ENCODE peak calls at places on chromosomes 3 and 15, in five cellular contexts. One of them, this sample, is unnamed.

GRCh38 chr15:100980410-100981046 is 61.4 kb downstream of the LRRK1 start:
- DNase-seq in mucosa of gallbladder: no peak
- DNase-seq in NCI-H774: no peak
- DNase-seq in HT1080: no peak
- DNase-seq in RCC 7860: no peak
- DNase-seq in this sample: no peak

GRCh38 chr3:25257026-25257425 is 171.0 kb upstream of the RARB start:
- DNase-seq in RCC 7860: peak; percentile 10
- DNase-seq in HT1080: peak; percentile 11
- DNase-seq in NCI-H774: no peak
- DNase-seq in mucosa of gallbladder: no peak
- DNase-seq in this sample: no peak

GRCh38 chr15:78630886-78631633 is 9.9 kb downstream of the CHRNB4 start:
- DNase-seq in RCC 7860: no peak
- DNase-seq in NCI-H774: no peak
- DNase-seq in HT1080: no peak
- DNase-seq in mucosa of gallbladder: no peak
- DNase-seq in this sample: no peak

GRCh38 chr3:148737104-148737525 is 39.4 kb downstream of the AGTR1 start:
- DNase-seq in mucosa of gallbladder: no peak
- DNase-seq in NCI-H774: no peak
- DNase-seq in HT1080: no peak
- DNase-seq in RCC 7860: peak; percentile 90
- DNase-seq in this sample: peak; percentile 44

GRCh38 chr15:47773163-47773562 is 55.9 kb downstream of the SEMA6D start:
- DNase-seq in mucosa of gallbladder: no peak
- DNase-seq in HT1080: no peak
- DNase-seq in NCI-H774: no peak
- DNase-seq in RCC 7860: no peak
- DNase-seq in this sample: no peak

GRCh38 chr3:135097276-135097946 is 302.4 kb downstream of the EPHB1 start:
- DNase-seq in mucosa of gallbladder: no peak
- DNase-seq in NCI-H774: no peak
- DNase-seq in HT1080: no peak
- DNase-seq in RCC 7860: no peak
- DNase-seq in this sample: no peak

GRCh38 chr3:42489937-42490227 is 12.6 kb upstream of the VIPR1 start:
- DNase-seq in HT1080: no peak
- DNase-seq in RCC 7860: no peak
- DNase-seq in NCI-H774: no peak
- DNase-seq in mucosa of gallbladder: no peak
- DNase-seq in this sample: no peak

GRCh38 chr15:44092221-44092620 is 102.8 kb downstream of the FRMD5 start:
- DNase-seq in HT1080: peak; percentile 52
- DNase-seq in NCI-H774: no peak
- DNase-seq in mucosa of gallbladder: no peak
- DNase-seq in RCC 7860: peak; percentile 61
- DNase-seq in this sample: no peak

GRCh38 chr3:42349765-42350594 is 60.4 kb downstream of the LYZL4 start:
- DNase-seq in RCC 7860: no peak
- DNase-seq in NCI-H774: no peak
- DNase-seq in mucosa of gallbladder: no peak
- DNase-seq in HT1080: no peak
- DNase-seq in this sample: no peak

GRCh38 chr15:97759363-97759762 is 201.1 kb upstream of the ARRDC4 start:
- DNase-seq in NCI-H774: no peak
- DNase-seq in RCC 7860: no peak
- DNase-seq in HT1080: peak; percentile 89
- DNase-seq in mucosa of gallbladder: no peak
- DNase-seq in this sample: no peak

GRCh38 chr15:80779658-80780415 is 667 bp downstream of the CEMIP start:
- DNase-seq in NCI-H774: peak; percentile 14
- DNase-seq in RCC 7860: no peak
- DNase-seq in HT1080: peak; percentile 26
- DNase-seq in mucosa of gallbladder: no peak
- DNase-seq in this sample: peak; percentile 56

GRCh38 chr3:128404276-128405062 is 62.2 kb downstream of the DNAJB8 start:
- DNase-seq in HT1080: no peak
- DNase-seq in mucosa of gallbladder: no peak
- DNase-seq in NCI-H774: no peak
- DNase-seq in RCC 7860: no peak
- DNase-seq in this sample: no peak

GRCh38 chr15:40891810-40892448 is 2.3 kb upstream of the VPS18 start:
- DNase-seq in NCI-H774: peak; percentile 53
- DNase-seq in RCC 7860: peak; percentile 22
- DNase-seq in mucosa of gallbladder: peak; percentile 48
- DNase-seq in HT1080: peak; percentile 66
- DNase-seq in this sample: peak; percentile 59

GRCh38 chr15:72220678-72221077 is 10.3 kb downstream of the PKM start:
- DNase-seq in HT1080: no peak
- DNase-seq in mucosa of gallbladder: no peak
- DNase-seq in NCI-H774: no peak
- DNase-seq in RCC 7860: no peak
- DNase-seq in this sample: no peak

GRCh38 chr3:141441381-141442365 is 45.2 kb upstream of the RASA2 start:
- DNase-seq in RCC 7860: peak; percentile 35
- DNase-seq in mucosa of gallbladder: peak; percentile 78
- DNase-seq in NCI-H774: no peak
- DNase-seq in HT1080: peak; percentile 80
- DNase-seq in this sample: peak; percentile 72

GRCh38 chr15:57334257-57334656 is 42.0 kb upstream of the CGNL1 start:
- DNase-seq in mucosa of gallbladder: peak; percentile 58
- DNase-seq in NCI-H774: no peak
- DNase-seq in HT1080: peak; percentile 90
- DNase-seq in RCC 7860: peak; percentile 70
- DNase-seq in this sample: no peak

GRCh38 chr3:95228416-95228815 is 1165.6 kb downstream of the NSUN3 start:
- DNase-seq in NCI-H774: no peak
- DNase-seq in HT1080: peak; percentile 77
- DNase-seq in RCC 7860: no peak
- DNase-seq in mucosa of gallbladder: no peak
- DNase-seq in this sample: no peak

GRCh38 chr15:78325092-78325843 is 14.9 kb upstream of the CRABP1 start:
- DNase-seq in mucosa of gallbladder: peak; percentile 42
- DNase-seq in NCI-H774: no peak
- DNase-seq in HT1080: no peak
- DNase-seq in RCC 7860: peak; percentile 4
- DNase-seq in this sample: no peak

GRCh38 chr3:197031315-197032285 is 2.0 kb upstream of the MELTF start:
- DNase-seq in NCI-H774: no peak
- DNase-seq in mucosa of gallbladder: peak; percentile 95
- DNase-seq in HT1080: peak; percentile 100
- DNase-seq in RCC 7860: peak; percentile 100
- DNase-seq in this sample: peak; percentile 100

GRCh38 chr3:35141406-35141805 is 497.9 kb upstream of the ARPP21 start:
- DNase-seq in mucosa of gallbladder: no peak
- DNase-seq in HT1080: no peak
- DNase-seq in NCI-H774: no peak
- DNase-seq in RCC 7860: no peak
- DNase-seq in this sample: no peak

GRCh38 chr3:107942244-107942643 is 148.6 kb downstream of the CD47 start:
- DNase-seq in NCI-H774: no peak
- DNase-seq in HT1080: peak; percentile 65
- DNase-seq in RCC 7860: no peak
- DNase-seq in mucosa of gallbladder: no peak
- DNase-seq in this sample: no peak

GRCh38 chr15:64930778-64931240 is 19.1 kb downstream of the ANKDD1A start:
- DNase-seq in NCI-H774: no peak
- DNase-seq in HT1080: peak; percentile 52
- DNase-seq in RCC 7860: no peak
- DNase-seq in mucosa of gallbladder: no peak
- DNase-seq in this sample: peak; percentile 64

GRCh38 chr3:185253645-185254410 is at the start of gene EHHADH:
- DNase-seq in RCC 7860: peak; percentile 58
- DNase-seq in HT1080: peak; percentile 84
- DNase-seq in mucosa of gallbladder: peak; percentile 67
- DNase-seq in NCI-H774: peak; percentile 92
- DNase-seq in this sample: peak; percentile 60

GRCh38 chr3:149765762-149766334 is 13.6 kb upstream of the COMMD2 start:
- DNase-seq in mucosa of gallbladder: no peak
- DNase-seq in NCI-H774: no peak
- DNase-seq in RCC 7860: no peak
- DNase-seq in HT1080: peak; percentile 57
- DNase-seq in this sample: peak; percentile 55

GRCh38 chr15:91711384-91712082 is 142.0 kb upstream of the SLCO3A1 start:
- DNase-seq in NCI-H774: no peak
- DNase-seq in RCC 7860: no peak
- DNase-seq in mucosa of gallbladder: no peak
- DNase-seq in HT1080: no peak
- DNase-seq in this sample: no peak

GRCh38 chr15:87916208-87916607 is 340.3 kb downstream of the NTRK3 start:
- DNase-seq in NCI-H774: no peak
- DNase-seq in HT1080: peak; percentile 79
- DNase-seq in RCC 7860: peak; percentile 6
- DNase-seq in mucosa of gallbladder: no peak
- DNase-seq in this sample: no peak

GRCh38 chr15:68821898-68822380 is 1.2 kb upstream of the ANP32A start:
- DNase-seq in RCC 7860: no peak
- DNase-seq in NCI-H774: no peak
- DNase-seq in mucosa of gallbladder: no peak
- DNase-seq in HT1080: no peak
- DNase-seq in this sample: peak; percentile 64

This sample was measured in fibroblast of villous mesenchyme.